ENCODE peak calls at places on chromosome 17, in five cellular contexts. One of them, this sample, is unnamed.

GRCh38 chr17:60524463-60525346 is 1.3 kb downstream of the APPBP2 start:
- DNase-seq in H1: no peak
- DNase-seq in GM12878: no peak
- DNase-seq in NT2/D1: no peak
- DNase-seq in HepG2: no peak
- DNase-seq in this sample: no peak

GRCh38 chr17:77772899-77773358 is 185.6 kb upstream of the TNRC6C start:
- DNase-seq in H1: no peak
- DNase-seq in GM12878: no peak
- DNase-seq in NT2/D1: no peak
- DNase-seq in HepG2: no peak
- DNase-seq in this sample: no peak

GRCh38 chr17:59490259-59490658 is 75.2 kb upstream of the DHX40 start:
- DNase-seq in H1: no peak
- DNase-seq in GM12878: no peak
- DNase-seq in NT2/D1: no peak
- DNase-seq in HepG2: no peak
- DNase-seq in this sample: no peak

GRCh38 chr17:60602871-60603270 is 2.9 kb downstream of the PPM1D start:
- DNase-seq in H1: no peak
- DNase-seq in GM12878: no peak
- DNase-seq in NT2/D1: no peak
- DNase-seq in HepG2: no peak
- DNase-seq in this sample: no peak

GRCh38 chr17:34464812-34465211 is 101.8 kb upstream of the CCL1 start:
- DNase-seq in H1: no peak
- DNase-seq in GM12878: no peak
- DNase-seq in NT2/D1: no peak
- DNase-seq in HepG2: no peak
- DNase-seq in this sample: no peak

GRCh38 chr17:17836818-17837379 is at the start of gene SREBF1:
- DNase-seq in H1: peak
- DNase-seq in GM12878: no peak
- DNase-seq in NT2/D1: no peak
- DNase-seq in HepG2: peak
- DNase-seq in this sample: peak

GRCh38 chr17:4314618-4315017 is 50.8 kb upstream of the ANKFY1 start:
- DNase-seq in H1: no peak
- DNase-seq in GM12878: no peak
- DNase-seq in NT2/D1: no peak
- DNase-seq in HepG2: no peak
- DNase-seq in this sample: no peak

GRCh38 chr17:34840758-34841157 is 120.5 kb downstream of the CCT6B start:
- DNase-seq in H1: no peak
- DNase-seq in GM12878: no peak
- DNase-seq in NT2/D1: no peak
- DNase-seq in HepG2: no peak
- DNase-seq in this sample: no peak

GRCh38 chr17:37743875-37744632 is 805 bp downstream of the HNF1B start:
- DNase-seq in H1: no peak
- DNase-seq in GM12878: no peak
- DNase-seq in NT2/D1: no peak
- DNase-seq in HepG2: peak
- DNase-seq in this sample: no peak

GRCh38 chr17:66542183-66542966 is 240.0 kb downstream of the PRKCA start:
- DNase-seq in H1: no peak
- DNase-seq in GM12878: peak
- DNase-seq in NT2/D1: no peak
- DNase-seq in HepG2: no peak
- DNase-seq in this sample: no peak

GRCh38 chr17:6713130-6713917 is at the start of gene SLC13A5:
- DNase-seq in H1: peak
- DNase-seq in GM12878: no peak
- DNase-seq in NT2/D1: peak
- DNase-seq in HepG2: peak
- DNase-seq in this sample: no peak

GRCh38 chr17:77875051-77875780 is 83.3 kb upstream of the TNRC6C start:
- DNase-seq in H1: no peak
- DNase-seq in GM12878: no peak
- DNase-seq in NT2/D1: no peak
- DNase-seq in HepG2: no peak
- DNase-seq in this sample: no peak

GRCh38 chr17:82892869-82893565 is 53.2 kb upstream of the ZNF750 start:
- DNase-seq in H1: no peak
- DNase-seq in GM12878: no peak
- DNase-seq in NT2/D1: no peak
- DNase-seq in HepG2: no peak
- DNase-seq in this sample: no peak

GRCh38 chr17:4986403-4986802 is 1.1 kb downstream of the CAMTA2 start:
- DNase-seq in H1: no peak
- DNase-seq in GM12878: no peak
- DNase-seq in NT2/D1: no peak
- DNase-seq in HepG2: no peak
- DNase-seq in this sample: no peak

GRCh38 chr17:29242790-29243189 is 3.9 kb upstream of the CRYBA1 start:
- DNase-seq in H1: no peak
- DNase-seq in GM12878: no peak
- DNase-seq in NT2/D1: no peak
- DNase-seq in HepG2: no peak
- DNase-seq in this sample: no peak

GRCh38 chr17:43564080-43564594 is 18.0 kb upstream of the ETV4 start:
- DNase-seq in H1: no peak
- DNase-seq in GM12878: no peak
- DNase-seq in NT2/D1: no peak
- DNase-seq in HepG2: no peak
- DNase-seq in this sample: no peak

GRCh38 chr17:44079877-44080821 is 9.6 kb downstream of the G6PC3 start:
- DNase-seq in H1: no peak
- DNase-seq in GM12878: no peak
- DNase-seq in NT2/D1: no peak
- DNase-seq in HepG2: no peak
- DNase-seq in this sample: no peak

GRCh38 chr17:80051681-80052080 is 15.2 kb downstream of the CCDC40 start:
- DNase-seq in H1: no peak
- DNase-seq in GM12878: no peak
- DNase-seq in NT2/D1: no peak
- DNase-seq in HepG2: no peak
- DNase-seq in this sample: no peak

GRCh38 chr17:79981090-79981489 is 54.6 kb downstream of the TBC1D16 start:
- DNase-seq in H1: no peak
- DNase-seq in GM12878: no peak
- DNase-seq in NT2/D1: no peak
- DNase-seq in HepG2: no peak
- DNase-seq in this sample: no peak

GRCh38 chr17:54172654-54173316 is 350.1 kb downstream of the KIF2B start:
- DNase-seq in H1: peak
- DNase-seq in GM12878: no peak
- DNase-seq in NT2/D1: peak
- DNase-seq in HepG2: peak
- DNase-seq in this sample: no peak

GRCh38 chr17:21302711-21303425 is 18.4 kb downstream of the MAP2K3 start:
- DNase-seq in H1: no peak
- DNase-seq in GM12878: no peak
- DNase-seq in NT2/D1: no peak
- DNase-seq in HepG2: no peak
- DNase-seq in this sample: no peak

GRCh38 chr17:56785396-56785795 is 48.3 kb downstream of the C17orf67 start:
- DNase-seq in H1: no peak
- DNase-seq in GM12878: no peak
- DNase-seq in NT2/D1: no peak
- DNase-seq in HepG2: no peak
- DNase-seq in this sample: no peak

GRCh38 chr17:17710728-17711541 is 29.7 kb downstream of the RAI1 start:
- DNase-seq in H1: no peak
- DNase-seq in GM12878: no peak
- DNase-seq in NT2/D1: peak
- DNase-seq in HepG2: peak
- DNase-seq in this sample: no peak

GRCh38 chr17:44928136-44928535 is 12.8 kb upstream of the GFAP start:
- DNase-seq in H1: no peak
- DNase-seq in GM12878: no peak
- DNase-seq in NT2/D1: no peak
- DNase-seq in HepG2: no peak
- DNase-seq in this sample: no peak

GRCh38 chr17:82299452-82299851 is 18.0 kb downstream of the CD7 start:
- DNase-seq in H1: no peak
- DNase-seq in GM12878: no peak
- DNase-seq in NT2/D1: no peak
- DNase-seq in HepG2: no peak
- DNase-seq in this sample: no peak

GRCh38 chr17:68540981-68541380 is 28.8 kb downstream of the PRKAR1A start:
- DNase-seq in H1: no peak
- DNase-seq in GM12878: no peak
- DNase-seq in NT2/D1: no peak
- DNase-seq in HepG2: no peak
- DNase-seq in this sample: no peak

GRCh38 chr17:77831497-77832179 is 126.9 kb upstream of the TNRC6C start:
- DNase-seq in H1: no peak
- DNase-seq in GM12878: no peak
- DNase-seq in NT2/D1: no peak
- DNase-seq in HepG2: no peak
- DNase-seq in this sample: no peak

GRCh38 chr17:80650339-80650672 is 105.7 kb downstream of the RPTOR start:
- DNase-seq in H1: no peak
- DNase-seq in GM12878: no peak
- DNase-seq in NT2/D1: no peak
- DNase-seq in HepG2: no peak
- DNase-seq in this sample: no peak

GRCh38 chr17:36188891-36189306 is 7.7 kb downstream of the CCL3L1 start:
- DNase-seq in H1: no peak
- DNase-seq in GM12878: peak
- DNase-seq in NT2/D1: no peak
- DNase-seq in HepG2: no peak
- DNase-seq in this sample: no peak

GRCh38 chr17:43530303-43531081 is 15.6 kb downstream of the ETV4 start:
- DNase-seq in H1: peak
- DNase-seq in GM12878: no peak
- DNase-seq in NT2/D1: peak
- DNase-seq in HepG2: peak
- DNase-seq in this sample: peak

GRCh38 chr17:48630925-48631692 is 5.0 kb upstream of the HOXB9 start:
- DNase-seq in H1: no peak
- DNase-seq in GM12878: no peak
- DNase-seq in NT2/D1: no peak
- DNase-seq in HepG2: no peak
- DNase-seq in this sample: no peak

GRCh38 chr17:48247603-48248002 is 140.0 kb downstream of the SNX11 start:
- DNase-seq in H1: no peak
- DNase-seq in GM12878: no peak
- DNase-seq in NT2/D1: no peak
- DNase-seq in HepG2: no peak
- DNase-seq in this sample: no peak

GRCh38 chr17:48470388-48471034 is 40.5 kb upstream of the SKAP1 start:
- DNase-seq in H1: no peak
- DNase-seq in GM12878: no peak
- DNase-seq in NT2/D1: no peak
- DNase-seq in HepG2: no peak
- DNase-seq in this sample: no peak

GRCh38 chr17:80812362-80813088 is 179.1 kb upstream of the CHMP6 start:
- DNase-seq in H1: no peak
- DNase-seq in GM12878: no peak
- DNase-seq in NT2/D1: no peak
- DNase-seq in HepG2: no peak
- DNase-seq in this sample: no peak

GRCh38 chr17:79631640-79632431 is 21.0 kb upstream of the RBFOX3 start:
- DNase-seq in H1: no peak
- DNase-seq in GM12878: no peak
- DNase-seq in NT2/D1: no peak
- DNase-seq in HepG2: no peak
- DNase-seq in this sample: peak

GRCh38 chr17:76909971-76910760 is 42.0 kb downstream of the MGAT5B start:
- DNase-seq in H1: peak
- DNase-seq in GM12878: no peak
- DNase-seq in NT2/D1: peak
- DNase-seq in HepG2: peak
- DNase-seq in this sample: peak

GRCh38 chr17:77002103-77003045 is 134.2 kb downstream of the MGAT5B start:
- DNase-seq in H1: peak
- DNase-seq in GM12878: no peak
- DNase-seq in NT2/D1: peak
- DNase-seq in HepG2: peak
- DNase-seq in this sample: no peak

GRCh38 chr17:61795546-61795945 is 67.8 kb downstream of the BRIP1 start:
- DNase-seq in H1: no peak
- DNase-seq in GM12878: no peak
- DNase-seq in NT2/D1: no peak
- DNase-seq in HepG2: no peak
- DNase-seq in this sample: no peak
- TF ChIP-seq SUZ12 in H1: no peak
- TF ChIP-seq SUZ12 in GM12878: no peak
- TF ChIP-seq SUZ12 in NT2/D1: no peak
- TF ChIP-seq SUZ12 in HepG2: no peak
- TF ChIP-seq SUZ12 in this sample: no peak

DNA sequence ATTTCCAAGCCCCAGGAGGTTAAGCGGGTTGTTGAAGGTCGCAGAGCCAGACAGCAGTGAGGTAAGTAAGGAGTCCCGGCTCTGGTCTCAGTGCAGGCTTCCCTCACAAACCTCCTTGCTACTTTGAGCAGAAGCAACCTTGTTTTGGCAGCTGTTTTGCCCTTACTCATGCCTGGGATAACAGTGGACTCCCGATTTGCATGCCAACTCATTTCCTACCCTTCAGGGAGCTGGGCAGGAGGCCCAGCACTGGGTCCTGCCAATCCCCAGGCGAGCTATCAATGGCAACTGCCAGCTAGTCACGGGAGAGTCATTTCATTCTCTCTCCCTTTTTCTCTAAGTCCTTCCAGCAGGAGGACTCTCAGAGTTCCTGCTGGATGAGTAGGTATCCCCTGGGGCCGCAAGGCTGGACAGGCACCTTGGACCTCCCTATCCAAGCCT is 72.0 kb upstream of the KSR1 start:
- DNase-seq in H1: no peak
- DNase-seq in GM12878: no peak
- DNase-seq in NT2/D1: no peak
- DNase-seq in HepG2: no peak
- DNase-seq in this sample: no peak
- TF ChIP-seq SUZ12 in H1: no peak
- TF ChIP-seq SUZ12 in GM12878: no peak
- TF ChIP-seq SUZ12 in NT2/D1: no peak
- TF ChIP-seq SUZ12 in HepG2: no peak
- TF ChIP-seq SUZ12 in this sample: no peak

DNA sequence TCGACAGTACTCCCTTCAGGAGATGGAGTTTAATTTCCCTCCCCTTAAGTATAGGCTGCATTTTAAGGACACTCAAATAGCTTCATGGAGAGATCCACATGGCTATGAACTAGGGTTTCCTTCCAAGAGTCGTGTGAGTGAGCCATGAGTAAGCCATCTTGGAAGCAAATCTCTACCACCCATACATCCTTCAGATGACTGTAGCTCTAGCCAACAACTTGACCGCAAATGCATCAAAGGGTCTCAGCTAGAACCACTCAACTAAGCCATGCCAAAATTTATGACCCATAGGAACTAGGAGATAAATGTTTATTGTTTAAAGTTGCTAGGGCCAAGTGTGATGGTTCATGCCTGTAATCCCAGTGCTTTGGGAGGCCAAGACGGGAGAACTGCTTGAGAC is 43.4 kb downstream of the METTL16 start:
- DNase-seq in H1: no peak
- DNase-seq in GM12878: no peak
- DNase-seq in NT2/D1: no peak
- DNase-seq in HepG2: no peak
- DNase-seq in this sample: no peak
- TF ChIP-seq SUZ12 in H1: no peak
- TF ChIP-seq SUZ12 in GM12878: no peak
- TF ChIP-seq SUZ12 in NT2/D1: no peak
- TF ChIP-seq SUZ12 in HepG2: no peak
- TF ChIP-seq SUZ12 in this sample: no peak

GRCh38 chr17:63035695-63036094 is 69.7 kb downstream of the TANC2 start:
- DNase-seq in H1: no peak
- DNase-seq in GM12878: no peak
- DNase-seq in NT2/D1: no peak
- DNase-seq in HepG2: no peak
- DNase-seq in this sample: no peak
- TF ChIP-seq SUZ12 in H1: no peak
- TF ChIP-seq SUZ12 in GM12878: no peak
- TF ChIP-seq SUZ12 in NT2/D1: no peak
- TF ChIP-seq SUZ12 in HepG2: no peak
- TF ChIP-seq SUZ12 in this sample: no peak